ENCODE peak calls at places on chromosomes 3 and 15, in seven cellular contexts. O is A549, N is HCT116, H is uterus, R is lower leg skin, D is ovary, I is Panc1. M is an unnamed sample.

GRCh38 chr3:20256144-20256543 is 70.1 kb upstream of the SGO1 start:
- DNase-seq in O (no peak), R (no peak), H (no peak), N (no peak), D (no peak), I (no peak), M (peak; percentile 22)

GRCh38 chr3:43922374-43922773 is 231.6 kb downstream of the ABHD5 start:
- DNase-seq in N (no peak), D (no peak), I (no peak), H (no peak), R (no peak), O (no peak), M (no peak)

GRCh38 chr3:116001063-116001765 is 377.9 kb downstream of the GAP43 start:
- DNase-seq in D (no peak), I (no peak), O (no peak), N (no peak), R (no peak), H (no peak), M (no peak)

GRCh38 chr3:31550452-31551251 is 17.9 kb downstream of the STT3B start:
- DNase-seq in D (no peak), H (no peak), I (no peak), N (no peak), R (no peak), O (peak; percentile 34), M (no peak)

GRCh38 chr15:35445891-35446290 is 100.1 kb downstream of the DPH6 start:
- DNase-seq in I (no peak), O (no peak), D (no peak), N (no peak), H (no peak), R (no peak), M (no peak)

GRCh38 chr15:95446854-95447253 is 883.6 kb upstream of the NR2F2 start:
- DNase-seq in I (no peak), O (no peak), R (no peak), H (no peak), N (no peak), D (no peak), M (peak; percentile 47)

GRCh38 chr3:30693470-30694120 is 87.2 kb downstream of the TGFBR2 start:
- DNase-seq in N (peak; percentile 40), O (peak; percentile 63), R (no peak), H (no peak), I (peak; percentile 57), D (no peak), M (peak; percentile 67)

GRCh38 chr15:101498076-101498730 is 8.7 kb upstream of the PCSK6 start:
- DNase-seq in D (no peak), O (no peak), H (no peak), R (peak; percentile 83), I (no peak), N (no peak), M (no peak)

GRCh38 chr3:39180183-39180545 is 12.2 kb downstream of the XIRP1 start:
- DNase-seq in H (no peak), N (no peak), I (no peak), O (no peak), D (no peak), R (no peak), M (no peak)

GRCh38 chr15:66560856-66561525 is 4.8 kb downstream of the LCTL start:
- DNase-seq in H (no peak), O (no peak), N (no peak), R (no peak), D (no peak), I (no peak), M (no peak)

GRCh38 chr15:58467121-58467721 is 35.4 kb downstream of the LIPC start:
- DNase-seq in H (no peak), I (no peak), O (no peak), R (no peak), D (peak; percentile 47), N (peak; percentile 75), M (no peak)

GRCh38 chr3:170727754-170728153 is 141.9 kb upstream of the SLC7A14 start:
- DNase-seq in H (no peak), O (no peak), R (no peak), N (no peak), D (no peak), I (no peak), M (no peak)

GRCh38 chr15:85282504-85283115 is 97.8 kb upstream of the AKAP13 start:
- DNase-seq in O (no peak), N (no peak), H (no peak), D (no peak), R (no peak), I (no peak), M (no peak)

GRCh38 chr15:51382787-51383186 is 41.3 kb downstream of the GLDN start:
- DNase-seq in I (no peak), D (no peak), H (peak; percentile 21), N (peak; percentile 16), R (peak; percentile 75), O (peak; percentile 55), M (peak; percentile 41)

GRCh38 chr3:120693439-120694172 is 11.6 kb upstream of the HGD start:
- DNase-seq in H (no peak), D (no peak), O (no peak), I (no peak), N (no peak), R (no peak), M (no peak)

GRCh38 chr3:94961423-94962100 is 898.7 kb downstream of the NSUN3 start:
- DNase-seq in H (no peak), I (no peak), R (no peak), O (no peak), N (no peak), D (no peak), M (no peak)

GRCh38 chr3:143134446-143134845 is 14.9 kb downstream of the CHST2 start:
- DNase-seq in O (no peak), I (no peak), N (no peak), H (no peak), R (no peak), D (no peak), M (no peak)

GRCh38 chr15:98738689-98739411 is 90.5 kb downstream of the IGF1R start:
- DNase-seq in I (no peak), H (no peak), O (no peak), R (no peak), D (no peak), N (no peak), M (no peak)

GRCh38 chr3:46930945-46931403 is 45.6 kb downstream of the CCDC12 start:
- DNase-seq in O (no peak), N (no peak), R (no peak), D (peak; percentile 21), H (no peak), I (no peak), M (peak; percentile 68)

GRCh38 chr3:29226709-29227108 is 54.2 kb upstream of the RBMS3 start:
- DNase-seq in R (no peak), D (no peak), I (no peak), H (no peak), O (no peak), N (no peak), M (no peak)

DNA sequence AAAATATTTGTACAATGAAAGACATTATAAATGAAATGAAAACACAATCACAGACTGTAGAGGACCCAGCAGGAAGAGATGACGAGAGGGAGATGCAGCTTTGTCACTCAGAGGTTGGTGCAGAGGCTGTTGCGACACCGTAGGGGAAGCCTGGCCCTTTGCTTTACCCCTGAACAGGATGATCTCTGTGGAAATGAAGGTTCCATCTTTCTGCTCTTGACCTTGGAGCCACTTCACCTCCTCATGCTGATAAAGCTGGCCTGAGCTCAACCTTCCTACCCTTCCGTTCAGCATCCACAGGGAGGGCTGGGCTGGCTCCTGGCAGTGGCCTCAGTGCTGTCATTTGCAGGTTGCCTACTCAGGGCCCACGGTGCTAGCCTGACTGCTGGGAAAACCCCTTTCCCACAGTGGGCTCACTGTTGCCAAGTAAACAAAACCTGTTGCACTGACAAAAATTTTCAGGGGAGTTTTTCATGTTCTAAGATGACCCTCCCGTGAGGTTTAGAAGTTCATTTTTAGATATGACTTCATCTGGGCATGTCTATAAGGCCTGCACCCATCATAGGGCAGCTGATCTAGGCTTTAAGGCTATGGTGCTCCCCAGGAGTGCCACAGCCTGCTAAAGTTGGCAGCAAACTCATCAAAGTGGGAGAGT is 3.0 kb upstream of the CD80 start:
- DNase-seq in O (no peak), R (no peak), I (no peak), D (no peak), N (no peak), H (no peak), M (peak; percentile 95)
- TF ChIP-seq CTCF in O (no peak), R (no peak), I (no peak), D (no peak), N (no peak), H (no peak), M (no peak)

GRCh38 chr3:177352424-177352823 is 155.1 kb upstream of the TBL1XR1 start:
- DNase-seq in D (no peak), R (no peak), O (no peak), N (no peak), H (no peak), I (no peak), M (peak; percentile 23)

GRCh38 chr3:177350051-177350565 is 152.8 kb upstream of the TBL1XR1 start:
- DNase-seq in I (no peak), D (no peak), O (no peak), H (no peak), N (no peak), R (no peak), M (no peak)

GRCh38 chr3:177348974-177349373 is 151.7 kb upstream of the TBL1XR1 start:
- DNase-seq in H (no peak), I (no peak), N (no peak), D (no peak), R (no peak), O (no peak), M (no peak)

GRCh38 chr3:177351757-177352158 is 154.5 kb upstream of the TBL1XR1 start:
- DNase-seq in D (no peak), R (no peak), H (no peak), O (no peak), N (no peak), I (no peak), M (peak; percentile 92)

DNA sequence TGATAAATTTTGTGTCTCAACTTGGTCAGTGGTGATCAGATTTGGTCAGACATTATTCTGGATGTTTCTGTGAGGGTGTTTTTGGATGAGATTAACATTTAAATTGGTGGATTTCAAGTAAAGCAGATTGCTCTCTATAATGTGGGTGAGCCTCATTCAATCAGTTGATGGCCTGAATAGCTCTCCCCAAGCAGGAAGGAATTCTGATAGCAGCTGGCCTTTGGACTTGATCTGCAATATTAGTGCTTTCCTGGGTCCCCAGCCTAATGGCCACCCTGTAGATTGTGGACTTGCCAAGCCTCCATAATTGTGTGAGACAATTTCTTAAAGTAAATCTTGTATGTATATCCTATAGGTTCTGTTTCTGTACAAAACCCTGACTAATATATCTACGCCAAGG is 153.9 kb upstream of the TBL1XR1 start:
- DNase-seq in D (no peak), O (no peak), R (no peak), N (no peak), H (no peak), I (no peak), M (no peak)
- H3K4me3 ChIP-seq in D (no peak overlapping the region), O (no peak overlapping the region), R (no peak overlapping the region), N (no peak overlapping the region), H (no peak overlapping the region), I (no peak overlapping the region), M (no peak overlapping the region)

GRCh38 chr3:190443257-190443656 is 6.4 kb downstream of the TMEM207 start:
- DNase-seq in H (no peak), N (no peak), O (peak; percentile 6), D (no peak), R (no peak), I (no peak), M (no peak)
- TF ChIP-seq CTCF in H (no peak), N (peak; percentile 42), O (peak; percentile 59), D (no peak), R (no peak), I (peak; percentile 58), M (no peak)

DNA sequence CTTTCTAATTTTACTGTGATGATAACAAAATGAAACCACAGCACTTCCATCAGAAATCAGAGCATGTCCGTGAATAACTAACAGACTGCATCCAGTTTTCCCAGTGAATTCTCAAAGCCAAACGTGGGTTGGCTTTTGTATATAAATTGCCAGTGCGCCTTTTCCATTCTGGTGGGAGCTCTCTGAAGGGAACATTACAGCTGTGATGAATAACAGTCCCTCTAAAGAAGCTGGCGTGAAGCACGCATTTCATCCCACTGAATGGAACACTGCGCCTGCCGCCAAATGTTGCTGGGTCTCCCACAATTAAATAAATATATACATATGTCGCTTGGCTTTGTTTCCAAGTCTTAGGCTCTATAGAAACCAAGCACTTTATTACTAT is 113.0 kb upstream of the PFN2 start:
- DNase-seq in R (no peak), D (no peak), N (no peak), I (no peak), O (no peak), H (peak; percentile 22), M (no peak)
- H3K4me3 ChIP-seq in R (no peak overlapping the region), D (no peak overlapping the region), N (no peak overlapping the region), I (peak overlapping the region; percentile 38), O (peak overlapping the region; percentile 1), H (peak overlapping the region; percentile 22), M (no peak overlapping the region)